ENCODE peak calls at places on chromosomes 3 and 15, in five cellular contexts. D, F, R, T and I are unnamed samples.

GRCh38 chr3:196502775-196503181 is 790 bp downstream of the RNF168 start:
- DNase-seq in R (peak), D (peak), T (peak), F (peak), I (no peak)

GRCh38 chr3:49255686-49256085 is 21.3 kb downstream of the C3orf62 start:
- DNase-seq in D (no peak), F (no peak), R (no peak), T (no peak), I (no peak)

GRCh38 chr3:96266395-96267187 is 547.8 kb upstream of the EPHA6 start:
- DNase-seq in R (no peak), F (no peak), D (no peak), T (no peak), I (no peak)

GRCh38 chr15:92409521-92409920 is 15.8 kb downstream of the ST8SIA2 start:
- DNase-seq in R (no peak), F (no peak), D (no peak), T (no peak), I (no peak)

GRCh38 chr15:73325191-73325980 is 43.4 kb downstream of the HCN4 start:
- DNase-seq in R (no peak), D (no peak), F (no peak), T (no peak), I (no peak)

GRCh38 chr15:41180206-41180789 is 50.3 kb downstream of the EXD1 start:
- DNase-seq in T (no peak), D (no peak), R (no peak), F (no peak), I (no peak)

GRCh38 chr15:89828324-89829145 is 13.9 kb upstream of the ANPEP start:
- DNase-seq in T (peak), D (peak), F (no peak), R (no peak), I (no peak)

GRCh38 chr15:33215941-33216872 is 21.7 kb upstream of the FMN1 start:
- DNase-seq in R (no peak), T (no peak), F (peak), D (no peak), I (peak)

GRCh38 chr3:84077479-84077878 is 881.3 kb upstream of the CADM2 start:
- DNase-seq in D (no peak), T (no peak), F (no peak), R (no peak), I (no peak)

GRCh38 chr15:85722374-85722773 is 72.4 kb downstream of the KLHL25 start:
- DNase-seq in F (no peak), T (no peak), D (no peak), R (no peak), I (no peak)

GRCh38 chr15:83250766-83251165 is 33.7 kb downstream of the BNC1 start:
- DNase-seq in F (no peak), D (no peak), R (no peak), T (no peak), I (no peak)

GRCh38 chr3:37779289-37780152 is 82.2 kb upstream of the CTDSPL start:
- DNase-seq in F (peak), T (no peak), R (peak), D (no peak), I (peak)

GRCh38 chr15:71743861-71744382 is 66.4 kb upstream of the NR2E3 start:
- DNase-seq in T (peak), D (peak), R (no peak), F (peak), I (peak)

GRCh38 chr3:98556164-98557130 is 24.7 kb downstream of the GPR15 start:
- DNase-seq in D (no peak), R (no peak), T (no peak), F (no peak), I (no peak)

GRCh38 chr3:41304603-41305002 is 105.3 kb downstream of the CTNNB1 start:
- DNase-seq in T (no peak), D (no peak), R (no peak), F (no peak), I (no peak)

GRCh38 chr3:16203031-16203430 is 28.6 kb downstream of the GALNT15 start:
- DNase-seq in T (no peak), R (no peak), D (no peak), F (no peak), I (no peak)

GRCh38 chr3:10228248-10228950 is 19.9 kb upstream of the TATDN2 start:
- DNase-seq in R (no peak), D (no peak), F (no peak), T (no peak), I (no peak)

DNA sequence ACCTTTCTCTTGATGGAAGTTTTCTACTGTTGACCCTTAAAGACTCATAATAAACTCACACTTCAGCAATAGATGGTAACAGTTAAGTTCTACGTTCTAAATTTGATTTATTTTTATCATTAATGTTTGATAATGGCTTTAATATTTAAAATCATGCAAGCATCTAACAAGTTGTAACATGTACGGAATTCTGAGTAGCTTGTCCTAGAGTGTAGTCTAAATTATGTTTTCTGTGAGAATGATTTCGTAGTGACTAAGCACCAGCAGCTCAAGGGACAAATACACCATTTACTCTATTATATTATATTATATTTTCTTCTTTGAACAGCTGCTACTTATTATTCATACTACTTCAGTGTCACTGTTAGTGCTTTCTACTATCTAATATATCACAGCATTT is 345.6 kb downstream of the NLGN1 start:
- DNase-seq in D (no peak), R (no peak), F (no peak), T (no peak), I (no peak)
- TF ChIP-seq POLR2A in D (no peak), R (no peak), F (no peak), T (no peak), I (no peak)

DNA sequence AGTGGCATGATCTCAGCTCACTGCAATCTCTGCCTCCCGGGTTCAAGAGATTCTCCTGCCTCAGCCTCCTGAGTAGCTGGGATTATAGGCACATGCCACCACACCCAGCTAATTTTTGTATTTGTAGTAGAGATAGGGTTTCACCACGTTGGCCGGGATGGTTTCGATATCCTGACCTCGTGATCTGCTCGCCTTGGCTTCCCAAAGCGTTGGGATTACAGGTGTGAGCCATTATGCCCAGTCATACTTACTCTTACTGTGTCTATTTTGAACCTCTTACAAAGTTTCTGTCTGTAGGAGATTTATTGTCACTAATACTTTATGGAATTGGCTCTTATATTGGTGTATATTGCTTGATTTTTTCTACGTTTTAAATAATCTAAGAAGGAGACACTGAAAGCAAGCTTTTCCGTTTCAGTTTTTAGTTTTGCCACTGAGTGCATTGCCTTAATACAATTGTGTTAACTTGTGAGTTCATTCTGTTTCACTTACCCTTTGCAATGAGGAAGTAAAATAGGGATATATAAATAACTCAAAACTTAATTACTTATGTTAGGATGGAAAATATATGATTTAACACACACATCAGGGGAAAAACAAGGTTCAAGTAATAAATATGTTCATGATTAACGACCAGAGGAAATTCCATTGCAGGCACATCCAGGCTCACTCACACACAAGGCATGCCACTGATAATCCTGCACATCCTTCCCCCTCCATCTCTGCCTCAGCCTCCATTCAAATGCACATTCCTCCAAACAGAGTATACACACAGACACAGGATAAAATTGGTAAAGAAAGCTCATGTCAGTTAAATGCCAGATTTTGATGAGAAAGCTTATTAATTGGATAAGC is 279.3 kb upstream of the RASGRP1 start:
- DNase-seq in D (no peak), F (no peak), R (no peak), T (no peak), I (no peak)
- TF ChIP-seq POLR2A in D (no peak), F (no peak), R (no peak), T (no peak), I (no peak)

GRCh38 chr3:134371542-134372324 is 2.5 kb downstream of the AMOTL2 start:
- DNase-seq in D (no peak), F (no peak), R (no peak), T (no peak), I (no peak)
- TF ChIP-seq POLR2A in D (no peak), F (no peak), R (no peak), T (no peak), I (no peak)

GRCh38 chr3:194687638-194688206 is 2.0 kb downstream of the FAM43A start:
- DNase-seq in D (no peak), F (peak), R (peak), T (peak), I (peak)
- TF ChIP-seq POLR2A in D (no peak), F (no peak), R (no peak), T (no peak), I (no peak)